ENCODE peak calls at places on chromosomes 2 and 18, in four cellular contexts. V is heart right ventricle, Q is heart left ventricle, H is tibial artery. N is an unnamed sample.

GRCh38 chr2:10005461-10005860 is 37.9 kb upstream of the KLF11 start:
- DNase-seq in V (no peak), Q (no peak), H (peak; percentile 13), N (no peak)

GRCh38 chr2:43303889-43304288 is 77.5 kb upstream of the ZFP36L2 start:
- DNase-seq in V (no peak), Q (no peak), H (no peak), N (no peak)

GRCh38 chr2:95012881-95013550 is 12.5 kb upstream of the MAL start:
- DNase-seq in V (no peak), Q (no peak), H (no peak), N (no peak)

GRCh38 chr2:14401838-14402237 is 230.7 kb upstream of the LRATD1 start:
- DNase-seq in V (no peak), Q (no peak), H (no peak), N (no peak)

GRCh38 chr2:85433511-85434089 is 15.1 kb downstream of the SH2D6 start:
- DNase-seq in V (peak; percentile 84), Q (peak; percentile 82), H (peak; percentile 88), N (peak; percentile 94)

GRCh38 chr2:37061770-37062169 is 22.4 kb downstream of the HEATR5B start:
- DNase-seq in V (no peak), Q (no peak), H (no peak), N (no peak)

GRCh38 chr2:8761529-8762164 is 75.8 kb downstream of the KIDINS220 start:
- DNase-seq in V (no peak), Q (no peak), H (no peak), N (no peak)

GRCh38 chr2:191009541-191010374 is 4.2 kb downstream of the STAT1 start:
- DNase-seq in V (no peak), Q (no peak), H (no peak), N (no peak)

GRCh38 chr2:237184192-237184922 is 98.7 kb downstream of the COPS8 start:
- DNase-seq in V (no peak), Q (no peak), H (no peak), N (no peak)

GRCh38 chr2:168241746-168242145 is 5.6 kb downstream of the STK39 start:
- DNase-seq in V (no peak), Q (no peak), H (no peak), N (no peak)

GRCh38 chr2:118881490-118882129 is 34.2 kb upstream of the EN1 start:
- DNase-seq in V (no peak), Q (peak; percentile 38), H (no peak), N (no peak)

GRCh38 chr2:61988462-61989366 is 83.2 kb downstream of the COMMD1 start:
- DNase-seq in V (no peak), Q (no peak), H (no peak), N (no peak)

GRCh38 chr2:8627692-8628085 is 54.2 kb upstream of the ID2 start:
- DNase-seq in V (no peak), Q (no peak), H (no peak), N (no peak)

GRCh38 chr2:231554748-231555545 is 24.7 kb upstream of the NMUR1 start:
- DNase-seq in V (peak; percentile 70), Q (peak; percentile 71), H (peak; percentile 62), N (peak; percentile 85)

GRCh38 chr2:120245933-120246332 is 6.7 kb upstream of the RALB start:
- DNase-seq in V (no peak), Q (no peak), H (no peak), N (no peak)

GRCh38 chr2:38498039-38498438 is 104.7 kb downstream of the HNRNPLL start:
- DNase-seq in V (peak; percentile 72), Q (peak; percentile 57), H (no peak), N (no peak)

GRCh38 chr18:24504401-24504800 is 44.0 kb downstream of the HRH4 start:
- DNase-seq in V (no peak), Q (no peak), H (no peak), N (no peak)

GRCh38 chr2:181738074-181738473 is 57.8 kb upstream of the NEUROD1 start:
- DNase-seq in V (no peak), Q (no peak), H (no peak), N (no peak)

GRCh38 chr2:84494070-84494469 is 22.2 kb upstream of the DNAH6 start:
- DNase-seq in V (no peak), Q (no peak), H (no peak), N (no peak)

GRCh38 chr2:11103984-11104793 is 51.1 kb upstream of the SLC66A3 start:
- DNase-seq in V (no peak), Q (no peak), H (no peak), N (no peak)

GRCh38 chr2:239192975-239193374 is 207.8 kb downstream of the HDAC4 start:
- DNase-seq in V (peak; percentile 0), Q (peak; percentile 5), H (peak; percentile 5), N (peak; percentile 35)

GRCh38 chr2:128134573-128134972 is 43.6 kb downstream of the UGGT1 start:
- DNase-seq in V (no peak), Q (no peak), H (no peak), N (no peak)

GRCh38 chr2:203915256-203915655 is 21.3 kb upstream of the ICOS start:
- DNase-seq in V (no peak), Q (no peak), H (no peak), N (no peak)

GRCh38 chr2:206584323-206585116 is 57.8 kb upstream of the FAM237A start:
- DNase-seq in V (no peak), Q (no peak), H (no peak), N (no peak)

DNA sequence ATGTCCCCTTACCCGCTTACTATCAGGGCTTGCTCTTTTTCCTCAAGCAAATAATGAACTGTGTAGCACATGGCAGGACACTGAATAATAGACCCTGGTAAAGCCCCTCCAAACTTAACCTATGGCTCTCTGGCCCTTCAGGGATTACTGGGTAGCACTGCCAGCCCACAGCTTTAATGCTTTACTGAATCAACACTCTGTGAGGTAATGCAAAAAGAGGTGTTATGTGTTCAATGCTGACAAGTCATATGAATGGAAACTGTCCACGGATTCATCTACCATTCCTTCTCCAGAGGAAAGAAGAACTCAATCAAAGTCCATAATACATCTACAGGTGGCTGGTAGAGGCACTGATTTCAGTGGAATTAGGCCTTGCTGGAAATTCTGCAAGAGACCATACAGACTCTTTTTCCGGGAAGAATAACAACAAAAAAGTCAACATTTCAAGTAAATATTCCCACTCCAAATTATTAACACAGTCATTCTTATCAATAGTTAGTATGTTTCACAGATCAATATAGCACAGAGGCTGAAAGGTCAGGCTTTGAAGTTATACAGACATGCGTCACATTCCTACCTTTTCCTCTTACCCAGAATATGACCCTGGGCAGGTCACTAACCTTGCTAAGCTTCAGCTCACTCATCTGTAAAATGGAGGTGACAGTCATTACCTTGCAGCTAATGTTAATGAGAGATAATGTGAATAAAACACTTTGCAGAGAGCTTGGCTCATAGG is 13.8 kb upstream of the MYOM1 start:
- DNase-seq in V (no peak), Q (no peak), H (no peak), N (no peak)
- H3K4me3 ChIP-seq in V (no peak overlapping the region), Q (no peak overlapping the region), H (no peak overlapping the region), N (no peak overlapping the region)

GRCh38 chr2:7454592-7454991 is 537.4 kb downstream of the RNF144A start:
- DNase-seq in V (no peak), Q (no peak), H (no peak), N (no peak)

GRCh38 chr2:7449287-7449686 is 532.1 kb downstream of the RNF144A start:
- DNase-seq in V (no peak), Q (no peak), H (no peak), N (no peak)

GRCh38 chr2:7448578-7449264 is 531.5 kb downstream of the RNF144A start:
- DNase-seq in V (no peak), Q (no peak), H (no peak), N (no peak)

GRCh38 chr2:7452110-7452851 is 535.1 kb downstream of the RNF144A start:
- DNase-seq in V (no peak), Q (no peak), H (no peak), N (no peak)

GRCh38 chr2:7450188-7451156 is 533.3 kb downstream of the RNF144A start:
- DNase-seq in V (no peak), Q (no peak), H (no peak), N (no peak)
- H3K27ac ChIP-seq in V (no peak overlapping the region), Q (no peak overlapping the region), H (no peak overlapping the region), N (no peak overlapping the region)

GRCh38 chr2:159714586-159714930 is 2.3 kb downstream of the MARCHF7 start:
- DNase-seq in V (no peak), Q (no peak), H (no peak), N (no peak)
- H3K4me3 ChIP-seq in V (peak overlapping the region; percentile 83), Q (peak overlapping the region; percentile 99), H (peak overlapping the region; percentile 85), N (peak overlapping the region; percentile 92)

GRCh38 chr2:27972311-27972710 is 81.8 kb downstream of the BABAM2 start:
- DNase-seq in V (no peak), Q (no peak), H (no peak), N (no peak)
- H3K27ac ChIP-seq in V (no peak overlapping the region), Q (no peak overlapping the region), H (no peak overlapping the region), N (no peak overlapping the region)

GRCh38 chr18:9671214-9671613 is 36.9 kb upstream of the RAB31 start:
- DNase-seq in V (no peak), Q (no peak), H (no peak), N (no peak)

GRCh38 chr18:9669016-9669415 is 39.1 kb upstream of the RAB31 start:
- DNase-seq in V (no peak), Q (no peak), H (no peak), N (no peak)

GRCh38 chr18:9679125-9679524 is 29.0 kb upstream of the RAB31 start:
- DNase-seq in V (no peak), Q (no peak), H (no peak), N (no peak)

DNA sequence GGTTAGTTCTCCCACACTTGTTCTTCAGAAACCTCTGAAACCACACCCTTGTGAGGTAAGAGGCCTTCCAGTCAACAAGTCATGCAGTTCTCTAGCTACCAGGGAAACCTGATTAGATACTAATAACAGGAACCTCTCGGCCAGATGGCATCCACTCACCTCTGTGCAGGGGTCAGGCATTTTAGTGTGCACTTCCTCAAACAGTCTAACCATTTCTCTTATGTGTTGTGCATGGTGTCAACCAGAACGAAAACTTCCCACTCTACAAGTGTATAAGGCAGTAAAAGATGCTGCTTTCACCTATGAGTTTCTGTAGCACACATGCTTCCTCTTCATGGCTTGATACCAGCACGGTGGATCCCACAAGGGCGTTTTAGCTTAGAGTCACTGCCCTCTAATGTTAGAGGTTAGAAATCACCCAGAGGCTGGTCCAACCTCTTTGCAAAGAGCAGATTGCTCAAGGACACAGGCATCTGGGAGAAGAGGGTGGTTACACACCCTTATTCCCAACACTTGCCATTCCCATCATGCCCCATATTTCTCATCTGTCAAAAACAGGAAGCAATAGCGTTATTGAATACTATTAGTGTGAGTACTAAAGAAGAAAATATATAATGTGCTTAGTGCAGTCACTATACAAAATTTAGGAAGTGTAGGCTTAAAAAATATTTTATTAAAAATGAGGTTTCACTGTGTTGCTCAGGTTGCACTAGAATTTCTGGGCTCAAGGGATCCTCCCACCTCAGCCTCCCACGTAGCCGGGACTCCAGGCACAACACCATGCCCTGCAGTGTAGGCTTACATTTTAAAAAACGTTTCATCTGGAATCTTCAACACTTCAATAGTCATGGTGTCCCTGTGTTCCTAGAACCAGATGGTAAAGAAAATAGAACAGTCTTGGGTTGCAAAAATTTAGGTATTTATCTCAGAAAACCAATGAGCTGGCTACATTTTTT is 34.5 kb upstream of the RAB31 start:
- DNase-seq in V (peak; percentile 36), Q (peak; percentile 36), H (peak; percentile 26), N (peak; percentile 79)
- H3K4me3 ChIP-seq in V (no peak overlapping the region), Q (no peak overlapping the region), H (no peak overlapping the region), N (no peak overlapping the region)

N was measured in kidney.